ENCODE peak calls at places on chromosomes 16 and 17, in eight cellular contexts. P is mesendoderm; H is stimulated activated naive B cell treated with anti-CD40 and anti-IgM and Interleukin-4, amounts not matched to agents 10 μg/mL and 1 μg/mL and 100 μg/mL, for 72 hours; Q is CD8-positive, alpha-beta memory T cell; I is iPS-NIHi11; M is cardiac fibroblast; F is HL-60; V is NCI-H1092 treated with DMSO at 0.1 percent for 48 hours. U is an unnamed sample.

GRCh38 chr17:12730931-12731521 is 58.3 kb upstream of the ARHGAP44 start:
- DNase-seq in H (no peak), M (peak), Q (no peak), F (no peak), V (no peak), P (peak), I (peak), U (peak)

GRCh38 chr16:66427871-66428681 is 981 bp downstream of the BEAN1 start:
- DNase-seq in I (peak), F (no peak), V (no peak), P (no peak), H (no peak), Q (no peak), M (no peak), U (peak)

GRCh38 chr17:82215095-82215971 is 2.7 kb upstream of the CCDC57 start:
- DNase-seq in F (peak), I (peak), V (no peak), H (no peak), P (no peak), M (peak), Q (no peak), U (peak)

GRCh38 chr17:44400226-44400847 is 10.9 kb upstream of the ITGA2B start:
- DNase-seq in V (no peak), F (no peak), Q (no peak), P (no peak), M (peak), I (peak), H (no peak), U (peak)

GRCh38 chr17:3447625-3448024 is 14.0 kb upstream of the OR1E2 start:
- DNase-seq in I (peak), V (no peak), F (peak), H (no peak), Q (no peak), P (peak), M (peak), U (peak)

GRCh38 chr17:4738136-4739121 is 1.2 kb upstream of the ZMYND15 start:
- DNase-seq in I (no peak), F (no peak), V (no peak), P (no peak), M (no peak), H (no peak), Q (peak), U (peak)

GRCh38 chr17:70251704-70252103 is 82.4 kb downstream of the KCNJ2 start:
- DNase-seq in V (no peak), P (no peak), I (no peak), F (no peak), M (no peak), H (no peak), Q (no peak), U (no peak)

GRCh38 chr16:68995011-68995504 is 110.4 kb upstream of the HAS3 start:
- DNase-seq in V (no peak), Q (no peak), F (peak), P (peak), H (no peak), I (peak), M (peak), U (peak)

GRCh38 chr17:67982034-67982640 is 14.1 kb downstream of the C17orf58 start:
- DNase-seq in V (no peak), I (no peak), M (no peak), Q (no peak), F (no peak), H (no peak), P (no peak), U (no peak)